ENCODE peak calls at places on chromosomes 7 and 10, in seven cellular contexts. T, Y, A, O, N, D and X are unnamed samples.
A peak's percentile ranks its signal among the peaks of the same experiment; 100 is the strongest.

GRCh38 chr10:97195654-97196212 is 10.0 kb upstream of the SLIT1 start:
- DNase-seq in T (no peak), Y (no peak), A (no peak), O (no peak), N (no peak), D (no peak), X (peak; percentile 2)

GRCh38 chr10:7374795-7375194 is 36.0 kb downstream of the SFMBT2 start:
- DNase-seq in T (no peak), Y (no peak), A (no peak), O (no peak), N (no peak), D (no peak), X (no peak)

GRCh38 chr7:110677405-110677804 is 413.5 kb upstream of the LRRN3 start:
- DNase-seq in T (no peak), Y (no peak), A (no peak), O (no peak), N (no peak), D (no peak), X (no peak)

GRCh38 chr10:60828489-60828852 is 50.2 kb downstream of the CDK1 start:
- DNase-seq in T (no peak), Y (no peak), A (no peak), O (no peak), N (no peak), D (no peak), X (no peak)

GRCh38 chr7:22578048-22578770 is 78.2 kb upstream of the STEAP1B start:
- DNase-seq in T (peak; percentile 70), Y (peak; percentile 89), A (no peak), O (no peak), N (peak; percentile 84), D (no peak), X (peak; percentile 44)

GRCh38 chr10:89555688-89556445 is 20.5 kb upstream of the SLC16A12 start:
- DNase-seq in T (no peak), Y (peak; percentile 50), A (no peak), O (no peak), N (no peak), D (no peak), X (no peak)

GRCh38 chr7:18320971-18321567 is 174.5 kb upstream of the HDAC9 start:
- DNase-seq in T (peak; percentile 47), Y (peak; percentile 35), A (no peak), O (no peak), N (peak; percentile 25), D (no peak), X (peak; percentile 50)

GRCh38 chr10:118763202-118763988 is 8.6 kb upstream of the CACUL1 start:
- DNase-seq in T (no peak), Y (peak; percentile 85), A (no peak), O (no peak), N (no peak), D (no peak), X (no peak)

GRCh38 chr7:37494940-37495339 is 46.3 kb upstream of the ELMO1 start:
- DNase-seq in T (peak; percentile 63), Y (no peak), A (no peak), O (no peak), N (no peak), D (no peak), X (peak; percentile 82)

GRCh38 chr7:40964610-40965009 is 738.3 kb downstream of the INHBA start:
- DNase-seq in T (no peak), Y (no peak), A (no peak), O (no peak), N (no peak), D (no peak), X (no peak)

GRCh38 chr10:106320876-106321275 is 843.6 kb downstream of the SORCS1 start:
- DNase-seq in T (no peak), Y (no peak), A (no peak), O (no peak), N (no peak), D (no peak), X (no peak)

GRCh38 chr7:128053991-128054390 is 22.8 kb upstream of the LRRC4 start:
- DNase-seq in T (no peak), Y (no peak), A (no peak), O (no peak), N (no peak), D (no peak), X (no peak)